ENCODE peak calls at places on chromosomes 6 and 20, in five cellular contexts. Z is tibial artery; H is heart right ventricle; N is psoas muscle; C is effector memory CD4-positive, alpha-beta T cell. P is an unnamed sample.

GRCh38 chr6:86070151-86070550 is 427.5 kb upstream of the SYNCRIP start:
- DNase-seq in H (no peak), Z (no peak), N (no peak), C (no peak), P (no peak)

GRCh38 chr6:41191569-41191968 is 9.4 kb downstream of the TREML2 start:
- DNase-seq in Z (no peak), C (no peak), N (no peak), H (no peak), P (peak)

GRCh38 chr6:90000864-90001731 is 106.8 kb downstream of the GJA10 start:
- DNase-seq in N (no peak), Z (no peak), C (no peak), H (no peak), P (no peak)

GRCh38 chr6:36836771-36837339 is 2.4 kb downstream of the CPNE5 start:
- DNase-seq in C (no peak), Z (no peak), H (no peak), N (no peak), P (no peak)

GRCh38 chr6:20333870-20334269 is 67.8 kb upstream of the E2F3 start:
- DNase-seq in C (no peak), N (no peak), Z (no peak), H (no peak), P (no peak)

GRCh38 chr6:77034161-77034560 is 429.1 kb downstream of the HTR1B start:
- DNase-seq in Z (no peak), H (no peak), C (no peak), N (no peak), P (no peak)

GRCh38 chr20:2713285-2713684 is 20.7 kb downstream of the EBF4 start:
- DNase-seq in C (no peak), Z (no peak), H (no peak), N (no peak), P (no peak)

GRCh38 chr20:10115021-10115420 is 80.2 kb downstream of the ANKEF1 start:
- DNase-seq in C (no peak), H (no peak), N (no peak), Z (no peak), P (no peak)

GRCh38 chr6:49342410-49342809 is 120.6 kb downstream of the MMUT start:
- DNase-seq in H (no peak), Z (no peak), C (no peak), N (no peak), P (no peak)

GRCh38 chr6:126252154-126252553 is 87.8 kb upstream of the CENPW start:
- DNase-seq in C (no peak), Z (no peak), H (no peak), N (no peak), P (no peak)

GRCh38 chr6:111423960-111424846 is 58.8 kb downstream of the REV3L start:
- DNase-seq in H (peak), N (no peak), C (no peak), Z (no peak), P (peak)

GRCh38 chr6:156552849-156553248 is 224.3 kb upstream of the ARID1B start:
- DNase-seq in N (no peak), Z (no peak), C (no peak), H (no peak), P (no peak)

GRCh38 chr6:96900873-96901272 is 3.2 kb upstream of the NDUFAF4 start:
- DNase-seq in Z (no peak), C (no peak), H (no peak), N (no peak), P (no peak)

GRCh38 chr6:137313928-137314855 is 95.0 kb upstream of the IFNGR1 start:
- DNase-seq in H (peak), Z (peak), N (peak), C (peak), P (peak)

GRCh38 chr20:40493071-40493470 is 196.0 kb downstream of the MAFB start:
- DNase-seq in H (peak), N (peak), Z (peak), C (no peak), P (peak)

GRCh38 chr6:39360378-39360777 is 37.9 kb upstream of the KCNK16 start:
- DNase-seq in C (no peak), Z (no peak), H (no peak), N (no peak), P (no peak)

GRCh38 chr20:57959018-57959417 is 249.2 kb upstream of the PMEPA1 start:
- DNase-seq in Z (peak), H (no peak), C (no peak), N (no peak), P (no peak)

GRCh38 chr6:90896165-90896549 is 309.3 kb upstream of the MAP3K7 start:
- DNase-seq in N (no peak), H (no peak), C (no peak), Z (no peak), P (no peak)

GRCh38 chr20:64146936-64147451 is 17.3 kb upstream of the MYT1 start:
- DNase-seq in H (no peak), Z (peak), C (no peak), N (no peak), P (peak)

GRCh38 chr20:58173091-58173490 is 55.4 kb downstream of the ANKRD60 start:
- DNase-seq in C (no peak), N (no peak), Z (no peak), H (no peak), P (no peak)

GRCh38 chr6:56437171-56437900 is 190.0 kb upstream of the COL21A1 start:
- DNase-seq in C (no peak), Z (no peak), N (no peak), H (no peak), P (no peak)

GRCh38 chr6:82877213-82878195 is 188.1 kb downstream of the UBE3D start:
- DNase-seq in H (no peak), Z (no peak), C (no peak), N (no peak), P (no peak)

GRCh38 chr20:5862703-5863039 is 87.7 kb downstream of the TRMT6 start:
- DNase-seq in C (no peak), N (no peak), H (no peak), Z (no peak), P (no peak)

GRCh38 chr6:157235600-157236039 is 87.7 kb downstream of the TMEM242 start:
- DNase-seq in H (peak), C (no peak), N (peak), Z (peak), P (peak)

GRCh38 chr6:158109744-158110143 is 58.3 kb downstream of the SERAC1 start:
- DNase-seq in Z (no peak), H (no peak), C (no peak), N (no peak), P (no peak)

GRCh38 chr6:142746524-142746923 is 198.5 kb downstream of the HIVEP2 start:
- DNase-seq in H (peak), C (no peak), N (no peak), Z (no peak), P (peak)

GRCh38 chr20:33472868-33473267 is 17.0 kb upstream of the CBFA2T2 start:
- DNase-seq in N (no peak), C (no peak), Z (no peak), H (no peak), P (no peak)

GRCh38 chr6:71510057-71510713 is 221.6 kb downstream of the OGFRL1 start:
- DNase-seq in N (peak), C (no peak), Z (peak), H (peak), P (peak)

GRCh38 chr6:144090384-144090783 is 5.0 kb downstream of the SF3B5 start:
- DNase-seq in N (no peak), C (no peak), Z (no peak), H (no peak), P (no peak)

GRCh38 chr6:144095134-144096002 is at the start of gene SF3B5:
- DNase-seq in C (peak), Z (peak), N (peak), H (peak), P (peak)

GRCh38 chr6:144094731-144095133 is 641 bp downstream of the SF3B5 start:
- DNase-seq in C (no peak), N (no peak), Z (no peak), H (no peak), P (no peak)

GRCh38 chr6:144093236-144093635 is 2.1 kb downstream of the SF3B5 start:
- DNase-seq in H (no peak), N (no peak), Z (no peak), C (no peak), P (no peak)

GRCh38 chr6:144093658-144094057 is 1.7 kb downstream of the SF3B5 start:
- DNase-seq in Z (no peak), H (no peak), N (no peak), C (no peak), P (no peak)
- H3K4me3 ChIP-seq in Z (no peak), H (no peak), N (peak), C (no peak), P (no peak)

GRCh38 chr6:106142876-106143431 is 56.8 kb downstream of the PRDM1 start:
- DNase-seq in N (no peak), H (no peak), Z (no peak), C (no peak), P (no peak)
- H3K27ac ChIP-seq in N (no peak), H (no peak), Z (no peak), C (no peak), P (no peak)

DNA sequence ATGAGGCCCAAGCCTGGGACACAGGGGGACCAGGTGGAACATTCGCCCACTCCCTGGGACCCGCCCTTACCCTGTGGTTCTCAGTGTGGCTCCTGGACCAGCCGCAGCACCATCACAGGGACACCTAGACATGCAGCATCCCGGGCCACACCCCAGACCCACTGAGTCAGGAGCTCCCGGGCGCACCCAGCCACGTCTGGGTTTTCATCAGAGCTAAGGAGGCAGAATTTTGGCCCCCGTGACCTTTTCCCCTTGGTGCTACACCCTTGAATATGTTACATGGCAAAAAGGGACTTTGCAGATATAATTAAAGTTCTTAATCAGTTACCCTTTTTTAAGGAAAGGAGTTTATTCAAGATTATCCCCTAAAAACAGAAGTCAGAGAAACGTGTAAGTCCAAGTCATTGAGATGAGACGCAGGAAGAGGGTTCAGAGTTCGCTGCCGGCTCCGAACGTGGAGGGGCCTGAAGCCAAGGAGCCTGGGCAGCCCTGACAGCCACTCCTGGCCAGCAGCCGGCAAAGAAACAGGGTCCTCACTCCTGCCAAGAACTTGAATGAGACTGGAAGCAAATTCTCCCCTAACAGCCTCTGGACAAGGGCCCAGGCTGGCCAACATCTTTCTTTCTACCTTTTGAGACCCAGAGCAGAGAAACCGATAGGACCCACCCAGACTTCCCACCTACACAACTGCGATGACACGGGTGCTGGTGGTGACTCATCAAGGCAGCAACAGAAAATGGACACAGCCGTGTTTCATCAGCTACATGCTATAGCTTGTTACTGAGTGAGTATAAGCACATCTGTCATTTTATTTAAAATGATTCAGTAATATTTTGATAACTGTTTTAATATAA is 25.3 kb downstream of the BFSP1 start:
- DNase-seq in H (no peak), C (peak), N (no peak), Z (no peak), P (no peak)
- H3K4me3 ChIP-seq in H (peak), C (peak), N (peak), Z (peak), P (no peak)

GRCh38 chr20:41600926-41601631 is 17.1 kb downstream of the CHD6 start:
- DNase-seq in C (no peak), H (no peak), Z (no peak), N (no peak), P (no peak)
- H3K27ac ChIP-seq in C (no peak), H (peak), Z (no peak), N (no peak), P (peak)

DNA sequence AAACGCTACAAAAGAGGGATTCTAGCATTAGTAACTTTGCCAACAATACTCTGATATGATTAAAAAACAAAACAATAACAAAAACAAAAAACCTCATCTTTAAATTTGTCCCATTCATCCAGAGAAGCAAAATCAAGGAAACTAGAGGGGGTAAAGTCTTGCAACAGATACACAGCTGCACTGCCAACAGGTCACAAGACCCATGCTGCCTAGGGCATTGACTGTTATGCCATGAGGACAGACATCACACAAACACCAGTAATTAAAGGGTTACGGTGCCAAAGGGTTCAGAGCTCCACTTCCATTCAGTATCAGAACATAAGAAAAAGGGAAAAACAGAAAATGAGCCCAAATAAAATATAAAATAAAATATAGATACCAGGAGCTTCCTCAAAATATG is 1.6 kb downstream of the TBC1D20 start:
- DNase-seq in C (no peak), N (no peak), H (no peak), Z (no peak), P (no peak)
- H3K4me3 ChIP-seq in C (no peak), N (peak), H (peak), Z (peak), P (peak)

GRCh38 chr6:16331328-16332174 is 93.2 kb downstream of the GMPR start:
- DNase-seq in H (peak), Z (peak), N (peak), C (peak), P (peak)
- H3K27ac ChIP-seq in H (no peak), Z (no peak), N (peak), C (peak), P (peak)

GRCh38 chr6:149859368-149859767 is 4.8 kb downstream of the LRP11 start:
- DNase-seq in Z (no peak), H (no peak), C (no peak), N (no peak), P (no peak)

GRCh38 chr6:149860834-149861602 is 3.1 kb downstream of the LRP11 start:
- DNase-seq in Z (no peak), C (no peak), N (no peak), H (no peak), P (no peak)

GRCh38 chr6:149861603-149862423 is 2.3 kb downstream of the LRP11 start:
- DNase-seq in H (no peak), C (no peak), Z (no peak), N (no peak), P (no peak)

GRCh38 chr6:149859938-149860337 is 4.2 kb downstream of the LRP11 start:
- DNase-seq in C (no peak), Z (no peak), H (no peak), N (no peak), P (no peak)

GRCh38 chr6:149860513-149860833 is 3.7 kb downstream of the LRP11 start:
- DNase-seq in N (no peak), H (no peak), Z (no peak), C (no peak), P (peak)
- H3K4me3 ChIP-seq in N (no peak), H (no peak), Z (no peak), C (no peak), P (no peak)

DNA sequence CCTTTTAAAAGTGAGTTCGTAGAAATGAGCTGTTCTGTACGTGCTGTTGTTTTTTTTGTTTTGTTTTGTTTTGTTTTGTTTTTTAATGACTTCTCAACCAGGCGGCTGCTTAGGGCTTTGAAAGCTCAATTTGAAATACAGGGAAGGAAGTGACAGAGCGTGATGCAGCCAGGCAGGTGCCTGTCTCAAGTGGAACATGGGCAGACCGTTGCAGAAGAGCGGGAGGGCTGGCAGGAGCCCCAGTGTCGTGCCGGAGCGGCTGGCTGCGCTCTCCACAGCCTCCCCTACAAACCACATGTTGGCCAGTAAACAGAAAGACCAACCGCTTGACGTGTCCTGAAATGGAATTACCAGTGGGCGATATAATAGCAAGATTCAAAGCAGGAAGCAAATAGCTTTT is 164.9 kb upstream of the RREB1 start:
- DNase-seq in H (peak), C (no peak), N (peak), Z (peak), P (peak)
- H3K27ac ChIP-seq in H (no peak), C (no peak), N (peak), Z (no peak), P (no peak)

GRCh38 chr20:62860391-62860923 is 1.2 kb downstream of the TCFL5 start:
- DNase-seq in N (no peak), Z (no peak), H (no peak), C (no peak), P (no peak)

GRCh38 chr20:62860924-62861691 is 514 bp downstream of the TCFL5 start:
- DNase-seq in Z (no peak), N (no peak), H (no peak), C (peak), P (peak)

GRCh38 chr20:62864207-62864606 is 2.6 kb upstream of the TCFL5 start:
- DNase-seq in Z (no peak), C (no peak), N (no peak), H (no peak), P (no peak)

GRCh38 chr20:62859721-62860120 is 1.9 kb downstream of the TCFL5 start:
- DNase-seq in C (no peak), H (no peak), Z (no peak), N (no peak), P (no peak)

GRCh38 chr20:62861732-62862336 is at the start of gene TCFL5:
- DNase-seq in H (peak), N (peak), Z (peak), C (peak), P (peak)
- H3K4me3 ChIP-seq in H (peak), N (peak), Z (peak), C (no peak), P (peak)

P was measured in right cardiac atrium.